ENCODE peak calls at places on chromosome 3, in nine cellular contexts. T is pancreas; I is tibial artery; P is uterus; M is lower lobe of right lung; Z is CD4-positive, alpha-beta T cell; Y is Peyer's patch; K is psoas muscle; O is testis. R is an unnamed sample.
A peak's percentile ranks its signal among the peaks of the same experiment; 100 is the strongest.

GRCh38 chr3:174498638-174499037 is 360.5 kb upstream of the NAALADL2 start:
- DNase-seq in O (no peak), T (no peak), Y (no peak), Z (no peak), P (no peak), M (no peak), K (no peak), I (no peak), R (no peak)

GRCh38 chr3:154931484-154931883 is 148.6 kb upstream of the MME start:
- DNase-seq in T (no peak), I (no peak), O (no peak), K (no peak), Y (no peak), Z (no peak), M (no peak), P (no peak), R (no peak)

GRCh38 chr3:5194801-5195509 is 7.4 kb downstream of the EDEM1 start:
- DNase-seq in T (no peak), Z (peak; percentile 18), I (peak; percentile 61), K (no peak), Y (no peak), M (no peak), P (peak; percentile 25), O (no peak), R (no peak)

GRCh38 chr3:74756586-74756985 is 142.1 kb upstream of the CNTN3 start:
- DNase-seq in Y (no peak), T (no peak), O (no peak), K (no peak), P (no peak), I (no peak), Z (no peak), M (no peak), R (no peak)

GRCh38 chr3:47715928-47716327 is 65.8 kb downstream of the SMARCC1 start:
- DNase-seq in I (no peak), O (no peak), T (no peak), Y (no peak), Z (no peak), M (no peak), K (peak; percentile 44), P (no peak), R (no peak)

GRCh38 chr3:191528589-191528988 is 67.6 kb downstream of the PYDC2 start:
- DNase-seq in Y (no peak), I (no peak), Z (no peak), K (no peak), M (no peak), P (no peak), O (no peak), T (no peak), R (no peak)

GRCh38 chr3:188092648-188093047 is 61.3 kb upstream of the LPP start:
- DNase-seq in I (no peak), K (no peak), T (no peak), M (no peak), P (no peak), O (no peak), Z (no peak), Y (no peak), R (no peak)

GRCh38 chr3:68306571-68306970 is 625.8 kb downstream of the TAFA4 start:
- DNase-seq in Y (no peak), Z (no peak), K (no peak), I (no peak), M (no peak), O (peak; percentile 16), T (no peak), P (no peak), R (no peak)

GRCh38 chr3:132817646-132818177 is 95.5 kb upstream of the NPHP3 start:
- DNase-seq in T (no peak), K (no peak), O (no peak), Y (no peak), P (no peak), Z (no peak), M (no peak), I (no peak), R (no peak)

GRCh38 chr3:193656445-193656844 is 63.4 kb downstream of the OPA1 start:
- DNase-seq in P (no peak), K (no peak), Y (no peak), M (no peak), I (no peak), Z (no peak), O (no peak), T (no peak), R (no peak)

GRCh38 chr3:18988619-18989229 is 159.6 kb upstream of the KCNH8 start:
- DNase-seq in T (no peak), Y (no peak), M (no peak), O (no peak), K (no peak), Z (no peak), P (no peak), I (no peak), R (no peak)

GRCh38 chr3:175941352-175941751 is 1082.2 kb downstream of the NAALADL2 start:
- DNase-seq in Y (no peak), T (no peak), Z (no peak), K (no peak), O (peak; percentile 63), I (no peak), P (no peak), M (no peak), R (no peak)

GRCh38 chr3:171458056-171458856 is 1.9 kb downstream of the TNIK start:
- DNase-seq in I (no peak), Z (peak; percentile 9), K (no peak), M (no peak), T (no peak), P (no peak), O (peak; percentile 38), Y (peak; percentile 59), R (peak; percentile 74)

GRCh38 chr3:110126065-110126464 is 788.7 kb upstream of the DPPA4 start:
- DNase-seq in O (no peak), M (peak; percentile 62), Z (no peak), P (no peak), K (no peak), Y (no peak), I (no peak), T (peak; percentile 32), R (no peak)

GRCh38 chr3:148178508-148178907 is 519.2 kb upstream of the AGTR1 start:
- DNase-seq in T (no peak), O (no peak), Z (no peak), K (no peak), M (no peak), Y (no peak), P (no peak), I (no peak), R (no peak)

GRCh38 chr3:64756587-64756986 is 68.8 kb upstream of the ADAMTS9 start:
- DNase-seq in I (no peak), P (no peak), T (no peak), Y (no peak), O (no peak), K (no peak), Z (no peak), M (no peak), R (no peak)

GRCh38 chr3:31934018-31934417 is 47.0 kb downstream of the OSBPL10 start:
- DNase-seq in T (no peak), M (no peak), I (no peak), P (no peak), Y (no peak), K (no peak), Z (no peak), O (peak; percentile 26), R (no peak)

GRCh38 chr3:194054540-194054939 is 81.4 kb upstream of the HES1 start:
- DNase-seq in T (no peak), Y (no peak), P (no peak), O (no peak), M (no peak), I (no peak), K (no peak), Z (no peak), R (no peak)

GRCh38 chr3:71464613-71465012 is 118.9 kb downstream of the FOXP1 start:
- DNase-seq in M (no peak), O (no peak), Z (no peak), Y (no peak), P (no peak), I (no peak), K (no peak), T (no peak), R (no peak)

GRCh38 chr3:11288786-11289637 is 16.8 kb downstream of the ATG7 start:
- DNase-seq in K (no peak), M (no peak), O (no peak), T (no peak), Z (no peak), P (no peak), I (peak; percentile 40), Y (no peak), R (no peak)

DNA sequence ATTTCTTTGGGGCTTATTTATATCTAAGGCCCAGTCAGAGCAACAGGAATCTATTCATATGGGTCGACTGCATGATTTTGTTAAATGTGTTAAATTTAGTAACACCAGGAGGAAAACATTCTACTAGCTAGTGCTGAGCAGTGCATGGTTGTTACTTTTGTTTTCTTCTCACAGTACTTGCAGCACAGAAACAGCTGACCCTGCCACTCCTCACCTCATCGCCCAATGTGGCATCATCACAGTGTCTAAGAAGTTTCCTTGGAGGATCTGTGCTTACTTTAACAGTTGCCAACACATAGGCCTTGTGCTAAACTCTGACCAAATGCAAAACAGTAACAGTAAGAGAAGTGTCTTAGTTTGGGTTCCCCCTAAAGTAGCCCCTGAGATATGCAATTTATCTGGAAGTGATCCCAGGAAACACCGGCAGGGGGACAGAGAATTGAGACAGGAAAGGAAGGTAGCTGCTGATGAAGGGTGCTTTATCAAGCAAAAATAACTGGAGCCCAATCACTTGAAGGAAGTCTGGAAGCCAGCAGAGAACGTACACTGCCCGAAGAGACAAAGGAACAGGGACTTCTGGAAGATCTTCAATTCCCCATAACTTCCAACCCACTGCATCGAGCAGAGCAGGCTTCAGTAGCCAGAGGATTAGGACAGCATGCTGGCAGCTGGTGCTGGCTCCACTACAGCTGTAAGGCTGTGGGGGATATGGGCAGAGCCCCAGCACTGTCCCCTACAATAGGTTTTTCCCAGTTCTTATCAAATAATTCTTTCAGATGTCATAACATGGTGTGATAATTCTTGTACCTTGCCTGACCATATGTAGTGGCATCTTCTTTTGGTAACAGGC is 36.0 kb upstream of the ULK4 start:
- DNase-seq in T (no peak), K (no peak), Y (no peak), Z (no peak), I (no peak), O (no peak), P (no peak), M (no peak), R (no peak)
- H3K27ac ChIP-seq in T (no peak overlapping the region), K (no peak overlapping the region), Y (no peak overlapping the region), Z (no peak overlapping the region), I (peak overlapping the region; percentile 58), O (no peak overlapping the region), P (no peak overlapping the region), M (no peak overlapping the region), R (no peak overlapping the region)

GRCh38 chr3:79558943-79559342 is 208.9 kb downstream of the ROBO1 start:
- DNase-seq in Y (no peak), T (no peak), Z (no peak), I (no peak), O (no peak), P (no peak), K (no peak), M (no peak), R (no peak)
- H3K27ac ChIP-seq in Y (no peak overlapping the region), T (no peak overlapping the region), Z (no peak overlapping the region), I (no peak overlapping the region), O (no peak overlapping the region), P (no peak overlapping the region), K (no peak overlapping the region), M (no peak overlapping the region), R (no peak overlapping the region)

GRCh38 chr3:20125912-20126311 is 60.1 kb downstream of the SGO1 start:
- DNase-seq in O (no peak), I (peak; percentile 22), M (no peak), K (no peak), Z (no peak), P (no peak), T (no peak), Y (no peak), R (peak; percentile 23)
- H3K27ac ChIP-seq in O (no peak overlapping the region), I (no peak overlapping the region), M (no peak overlapping the region), K (no peak overlapping the region), Z (no peak overlapping the region), P (no peak overlapping the region), T (no peak overlapping the region), Y (no peak overlapping the region), R (no peak overlapping the region)

GRCh38 chr3:61669676-61670299 is 108.4 kb downstream of the PTPRG start:
- DNase-seq in P (no peak), T (no peak), K (no peak), I (no peak), M (no peak), Y (no peak), O (no peak), Z (no peak), R (peak; percentile 50)
- H3K27ac ChIP-seq in P (no peak overlapping the region), T (no peak overlapping the region), K (peak overlapping the region; percentile 63), I (no peak overlapping the region), M (no peak overlapping the region), Y (no peak overlapping the region), O (no peak overlapping the region), Z (no peak overlapping the region), R (no peak overlapping the region)

R was measured in transverse colon.